ENCODE peak calls at places on chromosomes 11 and 22, in four cellular contexts. R is GM12878, N is HL-60, O is GM12891. D is an unnamed sample.

GRCh38 chr22:43397766-43398165 is 14.0 kb upstream of the MPPED1 start:
- DNase-seq in R (no peak), N (no peak), O (no peak), D (no peak)

GRCh38 chr22:35313311-35314121 is 13.8 kb downstream of the TOM1 start:
- DNase-seq in R (no peak), N (no peak), O (no peak), D (peak)

GRCh38 chr22:31244044-31244942 is 32.2 kb downstream of the LIMK2 start:
- DNase-seq in R (no peak), N (no peak), O (no peak), D (peak)

GRCh38 chr22:48051796-48052620 is 1289.6 kb downstream of the TBC1D22A start:
- DNase-seq in R (no peak), N (no peak), O (no peak), D (no peak)

GRCh38 chr22:49627217-49628181 is 200.2 kb downstream of the BRD1 start:
- DNase-seq in R (no peak), N (no peak), O (no peak), D (no peak)

GRCh38 chr22:38570841-38571364 is 920 bp upstream of the DMC1 start:
- DNase-seq in R (no peak), N (no peak), O (peak), D (no peak)

GRCh38 chr11:22037505-22037904 is 155.4 kb upstream of the ANO5 start:
- DNase-seq in R (no peak), N (no peak), O (no peak), D (no peak)

GRCh38 chr11:94790771-94791180 is 22.6 kb downstream of the AMOTL1 start:
- DNase-seq in R (no peak), N (no peak), O (no peak), D (no peak)

GRCh38 chr11:97092823-97093222 is 703.0 kb downstream of the JRKL start:
- DNase-seq in R (no peak), N (no peak), O (no peak), D (no peak)

GRCh38 chr22:43505896-43506295 is 94.1 kb downstream of the MPPED1 start:
- DNase-seq in R (no peak), N (no peak), O (no peak), D (no peak)

GRCh38 chr22:50695421-50696250 is 23.0 kb downstream of the SHANK3 start:
- DNase-seq in R (no peak), N (no peak), O (no peak), D (no peak)

GRCh38 chr11:64148200-64148916 is 17.6 kb downstream of the MACROD1 start:
- DNase-seq in R (no peak), N (peak), O (peak), D (peak)

GRCh38 chr22:48979482-48979881 is 848.2 kb downstream of the BRD1 start:
- DNase-seq in R (no peak), N (no peak), O (no peak), D (peak)

GRCh38 chr11:97621282-97621681 is 1231.5 kb downstream of the JRKL start:
- DNase-seq in R (no peak), N (no peak), O (no peak), D (no peak)

GRCh38 chr11:59560702-59561469 is 49.5 kb downstream of the OR4D9 start:
- DNase-seq in R (peak), N (peak), O (peak), D (peak)

GRCh38 chr11:85517272-85517671 is 109.9 kb downstream of the DLG2 start:
- DNase-seq in R (no peak), N (no peak), O (no peak), D (no peak)

GRCh38 chr22:40414306-40414705 is 43.9 kb downstream of the SGSM3 start:
- DNase-seq in R (no peak), N (no peak), O (no peak), D (no peak)

GRCh38 chr11:107844041-107844440 is 14.5 kb downstream of the SLC35F2 start:
- DNase-seq in R (no peak), N (no peak), O (no peak), D (no peak)

GRCh38 chr11:62127941-62128770 is 4.3 kb downstream of the INCENP start:
- DNase-seq in R (no peak), N (no peak), O (no peak), D (no peak)

GRCh38 chr22:35838849-35839646 is 121.4 kb downstream of the APOL5 start:
- DNase-seq in R (no peak), N (no peak), O (no peak), D (no peak)

GRCh38 chr11:4453118-4453517 is 4.0 kb downstream of the OR52K2 start:
- DNase-seq in R (no peak), N (no peak), O (no peak), D (no peak)

GRCh38 chr11:4459470-4459869 is 10.4 kb downstream of the OR52K2 start:
- DNase-seq in R (no peak), N (peak), O (no peak), D (no peak)

GRCh38 chr11:4455439-4455838 is 6.3 kb downstream of the OR52K2 start:
- DNase-seq in R (no peak), N (peak), O (no peak), D (no peak)

GRCh38 chr11:4448995-4449394 is at the start of gene OR52K2:
- DNase-seq in R (no peak), N (no peak), O (no peak), D (no peak)

GRCh38 chr11:4454031-4454430 is 4.9 kb downstream of the OR52K2 start:
- DNase-seq in R (no peak), N (no peak), O (no peak), D (no peak)
- TF ChIP-seq SPI1 in R (no peak), N (no peak), O (no peak), D (no peak)

DNA sequence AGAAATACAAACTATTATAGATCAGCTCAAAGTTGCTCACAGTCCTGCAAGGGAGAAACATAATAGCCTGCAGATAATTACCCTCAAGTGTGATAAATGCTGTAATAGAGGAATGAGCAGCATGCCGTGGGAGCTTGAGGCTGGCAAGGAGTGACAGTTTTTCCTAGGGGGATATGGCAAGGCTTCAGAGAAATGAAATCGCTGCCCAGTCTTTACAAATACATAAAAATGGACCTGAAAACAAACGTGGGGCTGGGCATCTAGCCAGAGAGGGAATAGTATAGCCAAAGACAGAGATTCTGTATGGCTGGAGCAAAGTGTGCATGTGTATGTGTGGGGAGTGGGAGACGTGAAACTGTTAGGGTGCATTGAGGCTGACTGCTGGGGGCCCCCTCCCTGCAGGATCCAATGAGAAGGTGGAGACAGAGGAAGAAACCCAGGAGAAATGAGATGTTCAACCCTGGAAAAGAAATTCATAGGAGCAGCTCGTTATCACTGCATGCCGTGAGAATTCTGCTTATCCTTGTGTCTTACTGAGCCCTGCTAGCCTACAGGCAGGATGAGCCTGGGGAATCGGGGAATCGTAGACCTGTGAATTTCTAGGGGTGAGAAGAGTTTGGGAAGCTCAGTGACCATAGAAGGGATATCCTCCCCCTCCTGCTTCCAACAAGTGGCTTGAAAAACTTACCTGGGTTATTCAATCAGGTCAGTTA is 167.0 kb downstream of the LDLRAD3 start:
- DNase-seq in R (no peak), N (no peak), O (no peak), D (no peak)
- TF ChIP-seq SPI1 in R (no peak), N (no peak), O (no peak), D (no peak)

DNA sequence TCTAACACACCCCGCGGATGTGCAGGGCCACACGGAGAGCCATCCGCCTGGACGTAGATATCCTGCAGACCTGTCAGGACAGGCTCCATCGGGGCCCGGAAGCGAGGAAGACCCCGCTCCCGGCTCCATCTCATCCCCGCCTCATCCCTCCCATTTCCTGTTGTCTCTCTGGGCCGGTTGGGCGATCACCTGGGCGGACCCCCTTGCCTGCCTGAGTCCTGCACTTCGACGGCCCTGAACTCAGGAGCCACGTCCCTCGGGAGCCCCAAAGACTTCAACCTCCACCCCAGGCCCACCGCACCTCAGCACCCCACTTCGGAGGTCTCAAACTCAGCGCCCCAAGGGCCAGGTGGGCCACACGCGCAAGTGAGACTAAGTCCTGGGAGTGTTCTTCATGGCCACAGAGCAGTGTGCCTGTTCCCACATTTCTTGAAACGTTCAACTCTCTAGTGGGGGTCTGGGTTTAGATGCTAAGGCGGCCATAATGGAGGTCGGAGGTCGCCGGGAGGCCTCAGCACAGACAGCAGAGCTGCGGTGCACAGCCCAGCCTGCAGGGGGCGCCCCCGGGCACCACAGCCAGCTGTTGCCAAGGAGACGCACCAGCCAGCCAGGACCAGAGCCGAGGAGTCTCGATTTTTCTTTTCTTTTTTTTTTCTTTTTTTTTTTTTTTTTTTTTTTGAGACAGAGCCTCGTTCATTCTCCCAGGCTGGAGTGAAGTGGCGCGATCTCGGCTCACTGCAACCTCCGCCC is 26.0 kb upstream of the FADD start:
- DNase-seq in R (no peak), N (peak), O (peak), D (peak)
- TF ChIP-seq SPI1 in R (no peak), N (no peak), O (no peak), D (no peak)

DNA sequence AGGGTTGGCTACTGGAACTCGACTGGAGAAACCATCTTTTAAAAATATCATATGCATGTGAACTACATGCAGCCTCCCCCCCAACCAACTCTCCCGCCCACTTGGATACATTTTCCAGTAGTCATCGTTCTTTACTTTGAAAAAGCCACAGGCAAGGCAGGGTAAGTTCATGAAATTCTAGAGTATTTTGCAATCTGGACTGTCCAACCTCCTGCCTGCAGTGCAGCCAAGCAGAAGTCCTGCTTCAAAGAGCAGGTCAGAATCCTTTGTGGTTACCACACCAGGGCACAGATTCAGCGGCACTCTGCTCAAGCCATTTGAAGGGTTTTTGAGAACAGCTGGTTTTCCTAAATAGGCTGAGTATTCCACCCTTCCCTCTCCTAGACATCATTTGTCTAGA is 12.1 kb downstream of the ELF5 start:
- DNase-seq in R (no peak), N (peak), O (no peak), D (no peak)
- TF ChIP-seq SPI1 in R (no peak), N (no peak), O (no peak), D (no peak)

DNA sequence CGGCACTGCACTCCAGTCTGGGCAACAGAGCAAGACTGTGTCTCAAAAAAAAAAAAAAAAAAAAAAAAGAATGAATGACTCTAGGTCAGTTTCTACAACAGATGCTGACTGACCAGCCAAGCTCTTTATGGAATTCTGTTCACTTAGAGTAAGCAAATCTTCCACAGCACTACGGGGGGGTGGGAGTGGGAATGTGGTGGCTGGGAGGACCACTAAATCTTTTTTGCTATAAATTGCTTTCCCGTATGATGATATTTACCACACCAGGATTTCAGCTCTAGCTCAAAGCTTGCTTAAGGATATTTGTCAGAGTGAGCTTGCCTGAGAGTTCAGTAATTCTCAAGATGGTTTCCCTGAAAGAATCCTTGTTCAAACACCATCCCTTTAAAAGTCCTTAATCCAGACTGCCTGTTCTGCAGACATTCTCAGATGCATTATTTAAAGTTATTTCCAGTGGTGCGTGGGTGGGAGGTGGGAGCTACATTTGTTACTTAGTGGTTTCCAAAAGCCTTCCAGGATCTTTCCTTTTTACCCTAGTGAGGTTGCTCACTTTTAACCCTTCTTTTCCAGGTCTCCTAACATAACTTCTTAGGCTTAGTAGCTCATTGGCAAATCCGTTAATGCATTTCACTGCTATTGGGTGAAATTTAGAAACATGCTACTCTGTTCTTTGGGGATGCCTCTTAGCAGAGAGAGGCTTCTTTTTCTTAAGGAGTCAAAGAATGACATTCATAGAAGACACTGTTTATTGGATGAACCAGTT is 65.9 kb downstream of the UBASH3B start:
- DNase-seq in R (no peak), N (no peak), O (no peak), D (no peak)
- TF ChIP-seq SPI1 in R (no peak), N (no peak), O (no peak), D (no peak)

GRCh38 chr11:14748093-14748492 is 104.5 kb downstream of the PDE3B start:
- DNase-seq in R (no peak), N (no peak), O (no peak), D (no peak)
- TF ChIP-seq SPI1 in R (no peak), N (no peak), O (no peak), D (no peak)

GRCh38 chr11:11553595-11553994 is 68.2 kb downstream of the GALNT18 start:
- DNase-seq in R (no peak), N (no peak), O (no peak), D (no peak)

GRCh38 chr11:11552688-11553087 is 69.1 kb downstream of the GALNT18 start:
- DNase-seq in R (no peak), N (no peak), O (no peak), D (no peak)

GRCh38 chr11:11558826-11559225 is 63.0 kb downstream of the GALNT18 start:
- DNase-seq in R (no peak), N (no peak), O (no peak), D (no peak)

GRCh38 chr11:11558352-11558751 is 63.5 kb downstream of the GALNT18 start:
- DNase-seq in R (no peak), N (no peak), O (no peak), D (no peak)

DNA sequence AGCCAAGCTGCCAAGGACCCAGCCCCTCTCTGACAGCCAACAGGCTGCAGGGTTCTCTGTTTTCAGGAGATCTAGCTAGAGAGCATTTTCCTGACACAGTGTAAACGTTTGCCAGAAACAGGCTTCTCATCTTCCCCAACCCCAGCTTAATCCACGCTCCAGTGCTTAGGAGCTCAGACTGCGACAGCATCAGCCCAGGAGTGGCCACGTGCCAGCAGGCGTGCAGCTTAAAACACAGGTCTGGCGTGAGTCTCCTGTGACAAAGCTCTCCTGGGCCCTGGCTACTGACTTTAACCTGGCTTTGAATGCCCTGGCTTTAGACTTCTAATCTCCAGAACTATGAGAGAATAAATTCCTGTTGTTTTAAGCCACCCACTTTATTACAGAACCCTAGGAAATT is 66.6 kb downstream of the GALNT18 start:
- DNase-seq in R (no peak), N (no peak), O (no peak), D (no peak)
- TF ChIP-seq SPI1 in R (no peak), N (no peak), O (no peak), D (no peak)

GRCh38 chr11:112837162-112837826 is 123.9 kb upstream of the NCAM1 start:
- DNase-seq in R (no peak), N (no peak), O (no peak), D (no peak)

GRCh38 chr11:112844530-112844929 is 116.7 kb upstream of the NCAM1 start:
- DNase-seq in R (no peak), N (no peak), O (no peak), D (no peak)

GRCh38 chr11:112839051-112839450 is 122.2 kb upstream of the NCAM1 start:
- DNase-seq in R (no peak), N (no peak), O (no peak), D (no peak)

GRCh38 chr11:112847568-112847967 is 113.7 kb upstream of the NCAM1 start:
- DNase-seq in R (no peak), N (no peak), O (no peak), D (no peak)

DNA sequence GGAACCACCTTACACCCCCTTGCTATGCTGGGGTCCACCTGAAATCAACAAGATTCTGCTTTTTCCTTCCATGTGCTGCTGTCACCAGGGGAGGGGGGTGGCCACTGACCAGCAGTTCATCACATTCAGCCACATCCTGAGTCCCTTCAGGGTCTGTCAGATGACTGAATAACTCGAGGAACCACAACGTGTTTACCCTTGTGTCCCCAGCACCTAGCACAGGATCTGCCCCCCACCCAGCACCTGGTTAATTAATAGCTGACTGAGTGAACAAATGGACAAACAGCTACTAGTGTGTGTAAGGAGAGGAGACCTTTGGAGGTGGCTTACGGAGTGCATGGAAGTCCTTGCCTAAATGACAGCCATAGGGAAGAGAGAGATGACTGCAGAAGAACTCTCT is 119.5 kb upstream of the NCAM1 start:
- DNase-seq in R (no peak), N (no peak), O (no peak), D (no peak)
- TF ChIP-seq SPI1 in R (no peak), N (no peak), O (no peak), D (no peak)

GRCh38 chr22:19962909-19963806 is 21.5 kb upstream of the TXNRD2 start:
- DNase-seq in R (no peak), N (no peak), O (no peak), D (no peak)
- TF ChIP-seq SPI1 in R (no peak), N (no peak), O (no peak), D (no peak)

DNA sequence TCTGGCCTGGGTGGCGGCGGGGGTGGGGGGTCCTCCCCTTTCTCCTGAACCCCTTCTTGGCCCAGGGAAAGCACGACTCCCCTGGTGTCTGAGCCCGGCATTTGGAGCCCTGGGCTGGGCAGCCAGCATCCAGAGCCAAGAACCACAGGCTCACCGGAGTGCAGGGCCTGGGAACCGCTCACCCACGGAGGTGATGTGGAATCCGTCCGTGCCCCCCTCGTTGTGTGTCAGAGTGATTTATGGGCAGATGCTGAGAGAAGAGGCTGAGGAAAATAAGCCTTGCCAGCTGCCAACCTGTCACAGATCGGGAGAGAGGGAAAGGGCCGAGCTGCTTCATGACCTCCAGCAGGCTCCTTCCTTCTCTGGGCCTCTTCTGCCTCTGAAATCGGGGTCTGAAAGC is 33.7 kb downstream of the WNT11 start:
- DNase-seq in R (no peak), N (no peak), O (no peak), D (no peak)
- TF ChIP-seq SPI1 in R (no peak), N (no peak), O (no peak), D (no peak)

D was measured in K562.